ENCODE peak calls at places on chromosomes 11 and 22, in nine cellular contexts. D is cardiac fibroblast; X is thoracic aorta; Q is brain pericyte; H is NCI-H526; Z is ACHN; I is activated naive CD4-positive, alpha-beta T cell; G is fibroblast of the conjunctiva; S is Calu3. W is an unnamed sample.

GRCh38 chr11:97963528-97964331 is 1057.0 kb upstream of the CNTN5 start:
- DNase-seq in S (no peak), X (no peak), H (no peak), I (no peak), Z (no peak), G (no peak), D (peak; percentile 27), Q (no peak), W (no peak)

GRCh38 chr22:23179381-23180294 is 671 bp upstream of the BCR start:
- DNase-seq in S (peak; percentile 24), Z (no peak), D (peak; percentile 26), H (peak; percentile 25), G (no peak), Q (no peak), X (peak; percentile 21), I (no peak), W (peak; percentile 47)

GRCh38 chr22:49628351-49629023 is 199.2 kb downstream of the BRD1 start:
- DNase-seq in Q (no peak), Z (no peak), S (no peak), X (no peak), I (no peak), H (no peak), D (no peak), G (no peak), W (no peak)

GRCh38 chr22:37633082-37633692 is 6.3 kb upstream of the SH3BP1 start:
- DNase-seq in D (no peak), Q (no peak), G (no peak), S (no peak), X (no peak), H (no peak), Z (no peak), I (no peak), W (no peak)

GRCh38 chr11:67584881-67585873 is 1.6 kb downstream of the GSTP1 start:
- DNase-seq in S (no peak), X (no peak), Q (no peak), I (no peak), D (no peak), H (no peak), G (no peak), Z (no peak), W (no peak)

GRCh38 chr11:64675417-64676252 is 47.4 kb downstream of the NRXN2 start:
- DNase-seq in Z (peak; percentile 55), Q (peak; percentile 33), G (peak; percentile 67), X (peak; percentile 74), S (no peak), H (peak; percentile 88), I (no peak), D (peak; percentile 94), W (peak; percentile 88)

GRCh38 chr11:75768909-75769771 is 562 bp downstream of the DGAT2 start:
- DNase-seq in I (no peak), D (no peak), S (no peak), H (peak; percentile 69), G (no peak), Z (no peak), X (no peak), Q (no peak), W (no peak)

GRCh38 chr11:94128171-94128745 is 383 bp upstream of the PANX1 start:
- DNase-seq in H (peak; percentile 92), I (no peak), X (no peak), Z (no peak), S (no peak), G (no peak), D (no peak), Q (no peak), W (no peak)

GRCh38 chr22:23862103-23862502 is 4.4 kb downstream of the SLC2A11 start:
- DNase-seq in I (no peak), H (peak; percentile 62), G (peak; percentile 38), X (no peak), Z (peak; percentile 44), S (peak; percentile 60), Q (no peak), D (peak; percentile 66), W (peak; percentile 69)

GRCh38 chr22:19578180-19579004 is 54.2 kb upstream of the CLDN5 start:
- DNase-seq in S (no peak), G (no peak), I (no peak), Z (no peak), Q (no peak), H (no peak), X (no peak), D (no peak), W (no peak)

GRCh38 chr11:80838153-80838552 is 1397.3 kb upstream of the TENM4 start:
- DNase-seq in X (no peak), Z (no peak), Q (no peak), G (no peak), D (no peak), I (no peak), S (no peak), H (no peak), W (no peak)

GRCh38 chr22:32204211-32204855 is 540 bp downstream of the RFPL2 start:
- DNase-seq in I (no peak), Q (no peak), H (peak; percentile 83), S (peak; percentile 45), D (no peak), G (no peak), Z (no peak), X (no peak), W (peak; percentile 19)

GRCh38 chr11:9219572-9219971 is 45.6 kb downstream of the DENND5A start:
- DNase-seq in H (no peak), D (peak; percentile 92), X (no peak), I (no peak), G (peak; percentile 84), Q (no peak), S (no peak), Z (no peak), W (peak; percentile 14)

GRCh38 chr11:17743026-17743807 is 8.6 kb downstream of the KCNC1 start:
- DNase-seq in D (no peak), Q (no peak), Z (no peak), G (no peak), S (no peak), X (no peak), H (no peak), I (no peak), W (no peak)

GRCh38 chr11:97772696-97773095 is 1248.1 kb upstream of the CNTN5 start:
- DNase-seq in Z (no peak), Q (no peak), S (no peak), H (no peak), D (peak; percentile 42), G (no peak), X (no peak), I (no peak), W (no peak)

GRCh38 chr11:6315811-6316425 is 4.4 kb downstream of the CAVIN3 start:
- DNase-seq in Z (peak; percentile 63), Q (no peak), X (peak; percentile 26), G (peak; percentile 51), H (peak; percentile 72), D (peak; percentile 74), I (no peak), S (peak; percentile 57), W (peak; percentile 51)

GRCh38 chr11:70747889-70748288 is 349.6 kb downstream of the CTTN start:
- DNase-seq in S (no peak), H (no peak), D (no peak), I (no peak), Z (no peak), X (no peak), Q (no peak), G (no peak), W (no peak)

GRCh38 chr22:19473578-19473977 is 5.4 kb downstream of the UFD1 start:
- DNase-seq in Z (no peak), H (no peak), I (no peak), D (peak; percentile 28), S (no peak), X (no peak), G (no peak), Q (no peak), W (no peak)

GRCh38 chr11:67255864-67256263 is 10.4 kb upstream of the GRK2 start:
- DNase-seq in I (no peak), S (no peak), Z (no peak), X (no peak), G (no peak), H (no peak), Q (no peak), D (no peak), W (no peak)

GRCh38 chr22:29184886-29185575 is 20.7 kb upstream of the EMID1 start:
- DNase-seq in Z (no peak), I (no peak), H (no peak), Q (no peak), G (no peak), S (no peak), D (no peak), X (no peak), W (no peak)

GRCh38 chr22:45903355-45904149 is 73.4 kb downstream of the WNT7B start:
- DNase-seq in X (peak; percentile 28), S (peak; percentile 62), Q (peak; percentile 50), G (peak; percentile 26), I (no peak), Z (peak; percentile 22), D (peak; percentile 59), H (no peak), W (no peak)

GRCh38 chr11:47433991-47434786 is 8.0 kb upstream of the PSMC3 start:
- DNase-seq in I (no peak), D (peak; percentile 57), H (no peak), Z (peak; percentile 28), Q (no peak), G (no peak), X (peak; percentile 21), S (no peak), W (no peak)

GRCh38 chr11:8247312-8247711 is 16.4 kb downstream of the LMO1 start:
- DNase-seq in Q (no peak), I (no peak), G (no peak), S (peak; percentile 71), H (peak; percentile 37), Z (peak; percentile 25), X (no peak), D (no peak), W (no peak)

GRCh38 chr11:3341298-3341697 is 37.6 kb downstream of the ZNF195 start:
- DNase-seq in I (peak; percentile 48), H (peak; percentile 81), D (peak; percentile 47), G (no peak), S (peak; percentile 26), Q (no peak), Z (peak; percentile 30), X (no peak), W (peak; percentile 67)

GRCh38 chr11:70625921-70626518 is 227.7 kb downstream of the CTTN start:
- DNase-seq in Z (no peak), S (no peak), D (no peak), G (no peak), H (no peak), X (no peak), Q (no peak), I (no peak), W (no peak)

GRCh38 chr11:37076866-37077265 is 478.8 kb upstream of the RAG2 start:
- DNase-seq in D (no peak), S (no peak), Z (no peak), I (no peak), Q (no peak), H (no peak), G (no peak), X (no peak), W (peak; percentile 64)

GRCh38 chr11:76506833-76507232 is 62.0 kb downstream of the EMSY start:
- DNase-seq in S (no peak), I (no peak), G (no peak), H (no peak), Z (no peak), Q (no peak), X (no peak), D (no peak), W (no peak)

GRCh38 chr11:44632466-44633123 is 67.1 kb downstream of the CD82 start:
- DNase-seq in S (peak; percentile 40), G (no peak), I (no peak), X (no peak), Z (peak; percentile 62), Q (no peak), D (peak; percentile 34), H (peak; percentile 69), W (peak; percentile 68)

GRCh38 chr22:22897036-22897435 is 9.4 kb downstream of the IGLL5 start:
- DNase-seq in H (no peak), S (no peak), I (no peak), D (no peak), X (no peak), G (no peak), Z (no peak), Q (no peak), W (no peak)

GRCh38 chr22:21102659-21103267 is 57.0 kb downstream of the LRRC74B start:
- DNase-seq in I (peak; percentile 74), G (peak; percentile 37), Z (peak; percentile 85), S (peak; percentile 91), H (peak; percentile 85), D (peak; percentile 65), Q (no peak), X (peak; percentile 5), W (peak; percentile 80)

GRCh38 chr11:116357769-116358544 is 414.8 kb downstream of the BUD13 start:
- DNase-seq in Q (no peak), Z (no peak), S (no peak), X (no peak), I (no peak), G (no peak), D (no peak), H (peak; percentile 90), W (peak; percentile 56)

W was measured in A673.